ENCODE peak calls at places on chromosomes 7 and 10, in seven cellular contexts. W is K562, N is transverse colon, B is SK-N-SH, L is stomach, K is A549, C is ovary. F is an unnamed sample.
A peak's percentile ranks its signal among the peaks of the same experiment; 100 is the strongest.

GRCh38 chr10:22710139-22710745 is 4.1 kb downstream of the PIP4K2A start:
- DNase-seq in W (no peak), N (no peak), B (no peak), L (no peak), K (no peak), C (no peak), F (no peak)

GRCh38 chr10:92839191-92840085 is 8.9 kb upstream of the EXOC6 start:
- DNase-seq in W (peak; percentile 67), N (peak; percentile 68), B (peak; percentile 63), L (peak; percentile 58), K (peak; percentile 61), C (peak; percentile 58), F (no peak)

GRCh38 chr10:22552888-22553378 is 161.4 kb downstream of the PIP4K2A start:
- DNase-seq in W (no peak), N (no peak), B (no peak), L (no peak), K (no peak), C (no peak), F (no peak)

GRCh38 chr7:21923663-21924062 is 22.0 kb downstream of the CDCA7L start:
- DNase-seq in W (no peak), N (no peak), B (no peak), L (no peak), K (no peak), C (no peak), F (no peak)

GRCh38 chr10:103540722-103541121 is 47.2 kb downstream of the NEURL1 start:
- DNase-seq in W (no peak), N (no peak), B (peak; percentile 19), L (peak; percentile 11), K (peak; percentile 45), C (no peak), F (no peak)

GRCh38 chr7:140559410-140559809 is 80.1 kb upstream of the MKRN1 start:
- DNase-seq in W (no peak), N (no peak), B (no peak), L (no peak), K (no peak), C (peak; percentile 4), F (no peak)

GRCh38 chr7:149161241-149161848 is 14.1 kb downstream of the ZNF398 start:
- DNase-seq in W (no peak), N (no peak), B (no peak), L (no peak), K (peak; percentile 16), C (no peak), F (no peak)

GRCh38 chr10:113746188-113746950 is 5.1 kb upstream of the PLEKHS1 start:
- DNase-seq in W (no peak), N (peak; percentile 85), B (no peak), L (no peak), K (peak; percentile 76), C (no peak), F (no peak)

GRCh38 chr7:44094796-44095592 is 9.2 kb upstream of the AEBP1 start:
- DNase-seq in W (no peak), N (no peak), B (no peak), L (no peak), K (no peak), C (no peak), F (no peak)

GRCh38 chr7:56105508-56105907 is 768 bp downstream of the CHCHD2 start:
- DNase-seq in W (no peak), N (peak; percentile 29), B (no peak), L (no peak), K (peak; percentile 56), C (no peak), F (no peak)

GRCh38 chr10:4635883-4636282 is 190.1 kb upstream of the AKR1E2 start:
- DNase-seq in W (no peak), N (no peak), B (no peak), L (no peak), K (no peak), C (no peak), F (no peak)

GRCh38 chr10:90665905-90666662 is 191.8 kb downstream of the HTR7 start:
- DNase-seq in W (no peak), N (no peak), B (no peak), L (no peak), K (no peak), C (no peak), F (no peak)

GRCh38 chr10:8596929-8597472 is 542.5 kb downstream of the GATA3 start:
- DNase-seq in W (no peak), N (no peak), B (no peak), L (no peak), K (no peak), C (no peak), F (no peak)

GRCh38 chr7:2195403-2196246 is 37.1 kb downstream of the MAD1L1 start:
- DNase-seq in W (no peak), N (no peak), B (no peak), L (peak; percentile 60), K (no peak), C (no peak), F (no peak)

GRCh38 chr7:47449810-47450586 is 131.9 kb downstream of the TNS3 start:
- DNase-seq in W (no peak), N (no peak), B (no peak), L (no peak), K (no peak), C (no peak), F (no peak)

DNA sequence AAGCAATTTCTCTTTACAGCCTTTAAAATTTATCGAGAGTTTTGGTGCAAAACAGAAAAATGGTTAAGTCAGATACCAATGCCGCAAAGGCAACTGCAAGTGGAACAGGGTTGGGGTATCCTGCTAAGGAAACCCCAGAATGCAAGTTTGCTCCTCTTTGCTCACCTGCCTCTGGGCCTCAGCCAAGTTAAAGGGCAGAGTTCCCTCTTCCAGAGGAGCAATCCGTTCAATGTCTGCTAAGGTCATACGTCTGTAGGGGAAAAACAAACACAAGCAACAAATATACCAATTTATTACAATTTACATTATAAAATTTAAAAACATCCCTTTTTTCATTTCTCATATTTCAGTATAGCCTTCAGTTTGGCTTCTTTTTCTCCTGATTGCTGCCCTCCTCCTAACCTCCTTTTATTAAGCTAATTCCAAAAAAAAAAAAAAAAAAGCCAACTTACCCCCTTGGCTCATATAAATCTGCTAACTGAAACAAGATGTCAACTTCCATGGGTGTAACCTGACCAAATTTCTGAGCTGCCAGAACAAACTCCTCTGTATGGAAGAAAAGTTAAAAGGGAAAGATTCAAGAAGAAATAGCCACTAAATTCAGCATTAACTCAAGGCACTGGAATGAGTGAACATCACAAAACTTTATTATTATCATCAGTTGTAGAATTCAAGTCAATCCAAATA is 132.6 kb downstream of the SLC25A13 start:
- DNase-seq in W (no peak), N (peak; percentile 14), B (no peak), L (no peak), K (no peak), C (no peak), F (no peak)
- TF ChIP-seq EP300 in W (no peak), N (no peak), B (no peak), L (no peak), K (no peak), C (no peak), F (no peak)

GRCh38 chr10:62726142-62726541 is 78.4 kb upstream of the ADO start:
- DNase-seq in W (no peak), N (no peak), B (no peak), L (no peak), K (no peak), C (no peak), F (no peak)
- TF ChIP-seq EP300 in W (no peak), N (no peak), B (no peak), L (no peak), K (no peak), C (no peak), F (no peak)

DNA sequence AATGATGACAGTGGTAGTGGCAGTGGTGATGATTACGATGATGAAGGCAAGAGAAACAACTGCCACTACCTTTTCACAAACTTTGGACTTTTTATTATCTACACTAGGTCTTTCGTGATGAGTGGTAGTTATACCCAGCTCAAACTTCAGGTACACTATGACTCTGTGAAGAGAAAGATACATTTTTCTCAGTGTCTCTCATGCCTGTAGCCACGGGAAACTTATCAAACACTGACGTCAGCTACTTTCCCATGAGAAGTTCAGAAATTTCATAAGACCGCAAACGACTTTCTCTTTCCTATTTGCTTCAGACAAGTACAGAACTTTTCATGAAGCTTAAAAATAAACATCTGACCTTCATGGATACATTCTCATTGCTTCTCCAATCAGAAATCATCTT is 57.0 kb downstream of the CALD1 start:
- DNase-seq in W (no peak), N (no peak), B (no peak), L (no peak), K (no peak), C (no peak), F (no peak)
- TF ChIP-seq EP300 in W (no peak), N (no peak), B (no peak), L (no peak), K (no peak), C (no peak), F (peak; percentile 70)

GRCh38 chr10:48306265-48306869 is at the start of gene MAPK8:
- DNase-seq in W (peak; percentile 100), N (peak; percentile 96), B (peak; percentile 100), L (peak; percentile 94), K (peak; percentile 93), C (peak; percentile 96), F (peak; percentile 95)
- TF ChIP-seq EP300 in W (peak; percentile 23), N (no peak), B (no peak), L (no peak), K (no peak), C (no peak), F (no peak)

DNA sequence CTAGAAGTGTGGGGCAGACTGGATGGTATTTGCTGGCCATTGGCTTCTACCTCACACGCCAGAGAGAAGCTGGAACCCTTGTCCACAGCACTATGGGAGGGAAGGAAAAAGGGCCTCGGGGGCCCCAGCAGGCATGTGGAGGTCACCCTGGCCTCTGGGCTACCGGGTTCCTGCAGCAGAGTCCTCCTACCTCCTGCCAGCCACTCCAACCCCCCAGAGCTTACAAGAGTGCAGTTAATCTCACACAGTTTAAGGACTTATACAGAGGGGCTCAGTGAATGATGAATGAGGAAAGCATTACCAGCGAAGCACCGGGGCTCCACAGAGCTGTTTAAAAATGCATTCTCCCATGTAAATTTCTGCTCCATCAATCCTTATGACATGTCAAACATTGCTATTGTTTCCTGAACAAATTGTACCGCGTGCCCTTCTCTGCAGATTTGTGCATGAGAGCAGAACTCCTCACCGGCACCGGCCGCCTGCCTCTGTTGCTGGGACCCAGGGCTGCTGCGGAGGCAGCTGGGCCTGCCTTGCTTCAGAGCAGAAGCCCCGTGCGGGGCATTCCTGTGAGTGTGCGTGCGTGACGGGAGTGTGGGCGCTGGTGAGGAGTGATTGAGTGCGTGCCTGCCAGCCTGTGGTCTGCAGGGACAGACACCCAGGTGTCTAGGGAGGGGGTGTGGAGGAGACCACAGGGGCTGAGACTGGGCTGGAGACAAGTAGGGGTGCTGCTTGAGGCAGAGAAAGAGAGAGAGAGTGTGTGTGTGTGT is 52.8 kb downstream of the C10orf105 start:
- DNase-seq in W (no peak), N (no peak), B (no peak), L (no peak), K (no peak), C (no peak), F (no peak)
- TF ChIP-seq EP300 in W (no peak), N (no peak), B (no peak), L (no peak), K (no peak), C (no peak), F (no peak)

DNA sequence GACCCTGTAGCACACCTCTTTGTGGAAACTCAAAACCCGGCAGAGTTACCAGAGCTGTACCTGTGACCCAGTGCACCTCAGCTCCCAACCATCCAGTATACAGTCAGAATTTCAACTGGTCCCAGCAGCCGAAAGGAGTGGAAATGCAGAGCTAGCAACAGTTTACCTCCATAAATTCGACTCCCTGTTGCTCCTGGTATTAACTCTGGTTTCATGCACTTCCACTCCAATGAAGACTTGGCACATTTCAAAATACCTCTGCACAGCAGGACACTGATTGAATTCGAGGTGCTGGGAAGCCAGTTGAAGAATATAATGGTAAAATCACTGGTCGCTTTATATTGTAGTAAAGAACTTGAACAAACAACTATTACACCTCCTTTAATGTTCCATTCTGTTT is 17.9 kb upstream of the TIAL1 start:
- DNase-seq in W (no peak), N (no peak), B (no peak), L (no peak), K (no peak), C (no peak), F (no peak)
- TF ChIP-seq EP300 in W (no peak), N (no peak), B (no peak), L (no peak), K (no peak), C (no peak), F (no peak)

F was measured in sigmoid colon.